ENCODE peak calls at places on chromosomes 16 and 17, in four cellular contexts. J is fibroblast of pulmonary artery, W is esophagus squamous epithelium, A is body of pancreas. M is an unnamed sample.

GRCh38 chr17:79294459-79295071 is 219.9 kb downstream of the ENGASE start:
- DNase-seq in A (peak; percentile 66), W (no peak), J (peak; percentile 53), M (peak; percentile 71)

GRCh38 chr17:16322636-16323035 is 30.6 kb downstream of the CENPV start:
- DNase-seq in A (no peak), W (no peak), J (peak; percentile 35), M (no peak)

GRCh38 chr17:17739388-17740066 is 58.3 kb downstream of the RAI1 start:
- DNase-seq in A (peak; percentile 75), J (peak; percentile 43), W (no peak), M (no peak)

GRCh38 chr17:80833952-80834895 is 157.4 kb upstream of the CHMP6 start:
- DNase-seq in A (peak; percentile 26), J (peak; percentile 53), W (no peak), M (peak; percentile 41)

GRCh38 chr16:69410285-69410990 is 14.0 kb upstream of the CYB5B start:
- DNase-seq in J (peak; percentile 83), A (no peak), W (no peak), M (no peak)

GRCh38 chr16:81808933-81809480 is 29.9 kb downstream of the PLCG2 start:
- DNase-seq in W (peak; percentile 19), J (no peak), A (no peak), M (no peak)

GRCh38 chr16:77789085-77789611 is 784 bp downstream of the VAT1L start:
- DNase-seq in J (no peak), A (no peak), W (no peak), M (peak; percentile 58)

GRCh38 chr17:1779571-1780074 is 17.8 kb downstream of the SERPINF1 start:
- DNase-seq in A (peak; percentile 57), W (no peak), J (peak; percentile 98), M (peak; percentile 88)

GRCh38 chr16:68086336-68086821 is 1.2 kb downstream of the NFATC3 start:
- DNase-seq in W (no peak), J (peak; percentile 44), A (no peak), M (no peak)

GRCh38 chr16:17780181-17780580 is 309.4 kb upstream of the XYLT1 start:
- DNase-seq in A (no peak), W (no peak), J (peak; percentile 21), M (no peak)

GRCh38 chr17:78875738-78876597 is 27.0 kb downstream of the CEP295NL start:
- DNase-seq in W (no peak), A (peak; percentile 80), J (peak; percentile 45), M (no peak)

GRCh38 chr17:49952912-49953497 is 16.0 kb upstream of the DLX4 start:
- DNase-seq in W (no peak), A (no peak), J (peak; percentile 11), M (no peak)

GRCh38 chr16:49510676-49511305 is 137.2 kb downstream of the C16orf78 start:
- DNase-seq in W (no peak), J (no peak), A (no peak), M (no peak)

GRCh38 chr16:62041401-62041800 is 5.2 kb upstream of the CDH8 start:
- DNase-seq in W (no peak), J (peak; percentile 49), A (no peak), M (no peak)

GRCh38 chr17:66747561-66748275 is 87.2 kb upstream of the CACNG5 start:
- DNase-seq in A (no peak), W (no peak), J (peak; percentile 70), M (no peak)

GRCh38 chr17:44111777-44112176 is 11.7 kb downstream of the HDAC5 start:
- DNase-seq in J (no peak), W (no peak), A (no peak), M (no peak)

GRCh38 chr17:40411821-40412220 is 5.9 kb downstream of the TOP2A start:
- DNase-seq in J (no peak), W (no peak), A (no peak), M (no peak)

GRCh38 chr17:12928736-12929135 is 89.1 kb downstream of the ELAC2 start:
- DNase-seq in J (no peak), W (no peak), A (no peak), M (peak; percentile 16)

GRCh38 chr17:50053654-50053960 is 2.3 kb upstream of the ITGA3 start:
- DNase-seq in W (no peak), J (no peak), A (no peak), M (no peak)

GRCh38 chr16:11752856-11753255 is 10.2 kb upstream of the TXNDC11 start:
- DNase-seq in W (no peak), A (peak; percentile 24), J (no peak), M (no peak)

GRCh38 chr16:89949121-89949742 is 677 bp downstream of the DEF8 start:
- DNase-seq in A (no peak), J (no peak), W (no peak), M (no peak)

GRCh38 chr16:81786868-81787267 is 7.8 kb downstream of the PLCG2 start:
- DNase-seq in A (no peak), W (no peak), J (no peak), M (no peak)

GRCh38 chr17:62090021-62090824 is 25.1 kb upstream of the MED13 start:
- DNase-seq in J (no peak), A (no peak), W (no peak), M (no peak)

GRCh38 chr16:86834451-86835035 is 256.2 kb downstream of the FOXL1 start:
- DNase-seq in W (no peak), A (no peak), J (peak; percentile 42), M (no peak)

GRCh38 chr16:87210949-87211348 is 106.2 kb downstream of the C16orf95 start:
- DNase-seq in J (peak; percentile 68), A (no peak), W (no peak), M (no peak)

GRCh38 chr17:43212641-43213490 is 1.2 kb downstream of the TMEM106A start:
- DNase-seq in W (no peak), A (peak; percentile 77), J (no peak), M (no peak)

GRCh38 chr16:57945740-57946138 is 25.2 kb downstream of the CNGB1 start:
- DNase-seq in W (no peak), J (peak; percentile 25), A (no peak), M (no peak)

GRCh38 chr17:82900741-82901140 is 60.9 kb upstream of the ZNF750 start:
- DNase-seq in W (no peak), J (no peak), A (no peak), M (no peak)

GRCh38 chr16:8861563-8862308 is 7.1 kb downstream of the CARHSP1 start:
- DNase-seq in J (no peak), A (no peak), W (no peak), M (no peak)

GRCh38 chr17:59221159-59221847 is 992 bp downstream of the GDPD1 start:
- DNase-seq in A (peak; percentile 15), J (peak; percentile 5), W (no peak), M (no peak)

GRCh38 chr17:2442166-2442565 is 41.3 kb upstream of the MNT start:
- DNase-seq in W (no peak), A (no peak), J (no peak), M (no peak)

GRCh38 chr17:68301438-68301959 is 10.2 kb downstream of the ARSG start:
- DNase-seq in J (no peak), W (no peak), A (no peak), M (no peak)

GRCh38 chr16:57890752-57891111 is 80.2 kb downstream of the CNGB1 start:
- DNase-seq in J (no peak), A (no peak), W (no peak), M (no peak)

GRCh38 chr17:45339646-45340605 is 23.1 kb upstream of the MAP3K14 start:
- DNase-seq in J (no peak), W (no peak), A (no peak), M (no peak)

GRCh38 chr17:29929544-29930398 is at the start of gene SSH2:
- DNase-seq in A (peak; percentile 92), W (peak; percentile 47), J (peak; percentile 83), M (peak; percentile 91)

GRCh38 chr16:3058173-3059030 is 7.0 kb upstream of the IL32 start:
- DNase-seq in W (no peak), J (peak; percentile 23), A (peak; percentile 67), M (peak; percentile 53)

GRCh38 chr16:5060073-5060641 is 5.6 kb downstream of the C16orf89 start:
- DNase-seq in A (no peak), J (no peak), W (no peak), M (no peak)

GRCh38 chr16:5059386-5060072 is 6.2 kb downstream of the C16orf89 start:
- DNase-seq in W (no peak), J (no peak), A (no peak), M (no peak)

GRCh38 chr16:5054876-5055865 is 10.6 kb downstream of the C16orf89 start:
- DNase-seq in W (no peak), A (no peak), J (no peak), M (no peak)

GRCh38 chr16:5056347-5056746 is 9.4 kb downstream of the C16orf89 start:
- DNase-seq in A (no peak), J (no peak), W (no peak), M (no peak)

DNA sequence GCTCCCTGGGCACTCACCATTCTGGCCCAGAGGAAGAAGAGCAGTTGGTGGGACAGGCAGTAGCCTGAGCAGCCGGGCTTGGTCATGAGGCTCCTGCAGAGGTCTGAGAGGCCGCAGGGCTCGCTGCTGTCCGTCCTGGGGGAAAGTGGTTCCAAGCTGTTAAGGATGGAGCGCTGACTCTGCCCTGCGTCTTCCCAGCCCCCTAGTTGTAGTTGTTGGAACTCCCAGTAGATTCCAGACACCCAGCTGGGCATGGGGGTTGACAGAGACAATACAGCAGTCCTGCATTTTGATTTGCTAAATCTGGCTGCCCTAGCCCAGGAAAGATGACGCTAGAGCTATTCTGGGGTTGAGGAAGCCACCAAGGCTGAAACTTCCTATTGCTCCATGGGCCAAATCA is 7.3 kb downstream of the C16orf89 start:
- DNase-seq in J (peak; percentile 38), W (no peak), A (no peak), M (no peak)
- TF ChIP-seq CTCF in J (peak; percentile 40), W (no peak), A (no peak), M (no peak)

GRCh38 chr17:48908047-48908843 is at the start of gene UBE2Z:
- DNase-seq in W (peak; percentile 70), A (peak; percentile 94), J (peak; percentile 97), M (peak; percentile 96)
- TF ChIP-seq CTCF in W (no peak), A (no peak), J (no peak), M (peak; percentile 19)

GRCh38 chr16:1983053-1983543 is 895 bp upstream of the GFER start:
- DNase-seq in J (no peak), W (no peak), A (no peak), M (no peak)
- TF ChIP-seq CTCF in J (no peak), W (no peak), A (peak; percentile 5), M (no peak)

GRCh38 chr16:83887564-83887963 is 11.4 kb upstream of the MLYCD start:
- DNase-seq in A (no peak), W (no peak), J (no peak), M (no peak)

GRCh38 chr16:83888672-83889044 is 10.3 kb upstream of the MLYCD start:
- DNase-seq in A (no peak), J (no peak), W (no peak), M (no peak)

GRCh38 chr16:83886199-83886971 is 12.5 kb upstream of the MLYCD start:
- DNase-seq in J (no peak), W (no peak), A (no peak), M (no peak)

GRCh38 chr16:83890359-83890758 is 8.6 kb upstream of the MLYCD start:
- DNase-seq in W (no peak), A (no peak), J (no peak), M (no peak)

GRCh38 chr16:83887088-83887487 is 11.8 kb upstream of the MLYCD start:
- DNase-seq in J (peak; percentile 17), A (peak; percentile 22), W (no peak), M (peak; percentile 11)
- TF ChIP-seq CTCF in J (peak; percentile 13), A (peak; percentile 9), W (no peak), M (no peak)

M was measured in thyroid gland.